ENCODE peak calls at places on chromosomes 6 and 20, in ten cellular contexts. One of them, this sample, is unnamed.

GRCh38 chr6:68593558-68593957 is 41.5 kb upstream of the ADGRB3 start:
- DNase-seq in HT1080: no peak
- DNase-seq in aorta: no peak
- DNase-seq in right cardiac atrium: no peak
- DNase-seq in caudate nucleus: no peak
- DNase-seq in NCI-H2171 treated with DMSO at 0.1 percent for 48 hours: no peak
- DNase-seq in activated gamma-delta T cell treated with Interleukin-2 at 50 U/mL for 16 hours: no peak
- DNase-seq in amniotic stem cell: no peak
- DNase-seq in upper lobe of right lung: no peak
- DNase-seq in CD8-positive, alpha-beta T cell: no peak
- DNase-seq in this sample: no peak

GRCh38 chr20:47691632-47692031 is 93.6 kb downstream of the SULF2 start:
- DNase-seq in HT1080: no peak
- DNase-seq in aorta: no peak
- DNase-seq in right cardiac atrium: no peak
- DNase-seq in caudate nucleus: no peak
- DNase-seq in NCI-H2171 treated with DMSO at 0.1 percent for 48 hours: peak; percentile 84
- DNase-seq in activated gamma-delta T cell treated with Interleukin-2 at 50 U/mL for 16 hours: no peak
- DNase-seq in amniotic stem cell: no peak
- DNase-seq in upper lobe of right lung: no peak
- DNase-seq in CD8-positive, alpha-beta T cell: no peak
- DNase-seq in this sample: no peak

GRCh38 chr6:152750694-152751093 is at the start of gene VIP:
- DNase-seq in HT1080: peak; percentile 39
- DNase-seq in aorta: no peak
- DNase-seq in right cardiac atrium: no peak
- DNase-seq in caudate nucleus: no peak
- DNase-seq in NCI-H2171 treated with DMSO at 0.1 percent for 48 hours: no peak
- DNase-seq in activated gamma-delta T cell treated with Interleukin-2 at 50 U/mL for 16 hours: no peak
- DNase-seq in amniotic stem cell: no peak
- DNase-seq in upper lobe of right lung: no peak
- DNase-seq in CD8-positive, alpha-beta T cell: no peak
- DNase-seq in this sample: no peak

GRCh38 chr6:20402181-20403079 is 751 bp downstream of the E2F3 start:
- DNase-seq in HT1080: peak; percentile 45
- DNase-seq in aorta: peak; percentile 60
- DNase-seq in right cardiac atrium: peak; percentile 51
- DNase-seq in caudate nucleus: peak; percentile 12
- DNase-seq in NCI-H2171 treated with DMSO at 0.1 percent for 48 hours: peak; percentile 68
- DNase-seq in activated gamma-delta T cell treated with Interleukin-2 at 50 U/mL for 16 hours: peak; percentile 26
- DNase-seq in amniotic stem cell: no peak
- DNase-seq in upper lobe of right lung: peak; percentile 80
- DNase-seq in CD8-positive, alpha-beta T cell: peak; percentile 29
- DNase-seq in this sample: peak; percentile 74

GRCh38 chr6:156698239-156699016 is 78.8 kb upstream of the ARID1B start:
- DNase-seq in HT1080: no peak
- DNase-seq in aorta: no peak
- DNase-seq in right cardiac atrium: no peak
- DNase-seq in caudate nucleus: no peak
- DNase-seq in NCI-H2171 treated with DMSO at 0.1 percent for 48 hours: no peak
- DNase-seq in activated gamma-delta T cell treated with Interleukin-2 at 50 U/mL for 16 hours: no peak
- DNase-seq in amniotic stem cell: no peak
- DNase-seq in upper lobe of right lung: no peak
- DNase-seq in CD8-positive, alpha-beta T cell: no peak
- DNase-seq in this sample: no peak

GRCh38 chr20:10761232-10761631 is 87.4 kb upstream of the JAG1 start:
- DNase-seq in HT1080: peak; percentile 96
- DNase-seq in aorta: no peak
- DNase-seq in right cardiac atrium: no peak
- DNase-seq in caudate nucleus: no peak
- DNase-seq in NCI-H2171 treated with DMSO at 0.1 percent for 48 hours: peak; percentile 66
- DNase-seq in activated gamma-delta T cell treated with Interleukin-2 at 50 U/mL for 16 hours: no peak
- DNase-seq in amniotic stem cell: peak; percentile 55
- DNase-seq in upper lobe of right lung: no peak
- DNase-seq in CD8-positive, alpha-beta T cell: no peak
- DNase-seq in this sample: no peak

GRCh38 chr20:5757949-5758348 is 7.7 kb downstream of the SHLD1 start:
- DNase-seq in HT1080: no peak
- DNase-seq in aorta: no peak
- DNase-seq in right cardiac atrium: no peak
- DNase-seq in caudate nucleus: no peak
- DNase-seq in NCI-H2171 treated with DMSO at 0.1 percent for 48 hours: no peak
- DNase-seq in activated gamma-delta T cell treated with Interleukin-2 at 50 U/mL for 16 hours: no peak
- DNase-seq in amniotic stem cell: no peak
- DNase-seq in upper lobe of right lung: no peak
- DNase-seq in CD8-positive, alpha-beta T cell: no peak
- DNase-seq in this sample: no peak

GRCh38 chr6:68108243-68108835 is 526.7 kb upstream of the ADGRB3 start:
- DNase-seq in HT1080: peak; percentile 68
- DNase-seq in aorta: no peak
- DNase-seq in right cardiac atrium: no peak
- DNase-seq in caudate nucleus: no peak
- DNase-seq in NCI-H2171 treated with DMSO at 0.1 percent for 48 hours: no peak
- DNase-seq in activated gamma-delta T cell treated with Interleukin-2 at 50 U/mL for 16 hours: no peak
- DNase-seq in amniotic stem cell: peak; percentile 10
- DNase-seq in upper lobe of right lung: no peak
- DNase-seq in CD8-positive, alpha-beta T cell: no peak
- DNase-seq in this sample: no peak

GRCh38 chr20:39070484-39071231 is 108.5 kb downstream of the DHX35 start:
- DNase-seq in HT1080: peak; percentile 68
- DNase-seq in aorta: no peak
- DNase-seq in right cardiac atrium: no peak
- DNase-seq in caudate nucleus: no peak
- DNase-seq in NCI-H2171 treated with DMSO at 0.1 percent for 48 hours: no peak
- DNase-seq in activated gamma-delta T cell treated with Interleukin-2 at 50 U/mL for 16 hours: no peak
- DNase-seq in amniotic stem cell: peak; percentile 14
- DNase-seq in upper lobe of right lung: no peak
- DNase-seq in CD8-positive, alpha-beta T cell: no peak
- DNase-seq in this sample: no peak

GRCh38 chr20:6044102-6044501 is 9.8 kb downstream of the LRRN4 start:
- DNase-seq in HT1080: peak; percentile 10
- DNase-seq in aorta: no peak
- DNase-seq in right cardiac atrium: no peak
- DNase-seq in caudate nucleus: no peak
- DNase-seq in NCI-H2171 treated with DMSO at 0.1 percent for 48 hours: no peak
- DNase-seq in activated gamma-delta T cell treated with Interleukin-2 at 50 U/mL for 16 hours: no peak
- DNase-seq in amniotic stem cell: no peak
- DNase-seq in upper lobe of right lung: no peak
- DNase-seq in CD8-positive, alpha-beta T cell: no peak
- DNase-seq in this sample: no peak

GRCh38 chr6:118709859-118710350 is 58.5 kb upstream of the CEP85L start:
- DNase-seq in HT1080: peak; percentile 97
- DNase-seq in aorta: no peak
- DNase-seq in right cardiac atrium: no peak
- DNase-seq in caudate nucleus: no peak
- DNase-seq in NCI-H2171 treated with DMSO at 0.1 percent for 48 hours: peak; percentile 63
- DNase-seq in activated gamma-delta T cell treated with Interleukin-2 at 50 U/mL for 16 hours: peak; percentile 69
- DNase-seq in amniotic stem cell: no peak
- DNase-seq in upper lobe of right lung: no peak
- DNase-seq in CD8-positive, alpha-beta T cell: peak; percentile 70
- DNase-seq in this sample: no peak

GRCh38 chr6:144467153-144467762 is 182.1 kb downstream of the UTRN start:
- DNase-seq in HT1080: no peak
- DNase-seq in aorta: no peak
- DNase-seq in right cardiac atrium: no peak
- DNase-seq in caudate nucleus: no peak
- DNase-seq in NCI-H2171 treated with DMSO at 0.1 percent for 48 hours: no peak
- DNase-seq in activated gamma-delta T cell treated with Interleukin-2 at 50 U/mL for 16 hours: no peak
- DNase-seq in amniotic stem cell: no peak
- DNase-seq in upper lobe of right lung: no peak
- DNase-seq in CD8-positive, alpha-beta T cell: no peak
- DNase-seq in this sample: no peak

GRCh38 chr20:62606551-62607201 is 35.6 kb upstream of the SLCO4A1 start:
- DNase-seq in HT1080: no peak
- DNase-seq in aorta: no peak
- DNase-seq in right cardiac atrium: peak; percentile 68
- DNase-seq in caudate nucleus: no peak
- DNase-seq in NCI-H2171 treated with DMSO at 0.1 percent for 48 hours: peak; percentile 93
- DNase-seq in activated gamma-delta T cell treated with Interleukin-2 at 50 U/mL for 16 hours: no peak
- DNase-seq in amniotic stem cell: no peak
- DNase-seq in upper lobe of right lung: no peak
- DNase-seq in CD8-positive, alpha-beta T cell: no peak
- DNase-seq in this sample: no peak

GRCh38 chr6:45986746-45987274 is 28.9 kb downstream of the CLIC5 start:
- DNase-seq in HT1080: no peak
- DNase-seq in aorta: no peak
- DNase-seq in right cardiac atrium: no peak
- DNase-seq in caudate nucleus: no peak
- DNase-seq in NCI-H2171 treated with DMSO at 0.1 percent for 48 hours: no peak
- DNase-seq in activated gamma-delta T cell treated with Interleukin-2 at 50 U/mL for 16 hours: no peak
- DNase-seq in amniotic stem cell: no peak
- DNase-seq in upper lobe of right lung: no peak
- DNase-seq in CD8-positive, alpha-beta T cell: no peak
- DNase-seq in this sample: no peak

GRCh38 chr6:143620461-143620860 is 57.3 kb upstream of the PHACTR2 start:
- DNase-seq in HT1080: no peak
- DNase-seq in aorta: no peak
- DNase-seq in right cardiac atrium: no peak
- DNase-seq in caudate nucleus: no peak
- DNase-seq in NCI-H2171 treated with DMSO at 0.1 percent for 48 hours: no peak
- DNase-seq in activated gamma-delta T cell treated with Interleukin-2 at 50 U/mL for 16 hours: no peak
- DNase-seq in amniotic stem cell: no peak
- DNase-seq in upper lobe of right lung: no peak
- DNase-seq in CD8-positive, alpha-beta T cell: no peak
- DNase-seq in this sample: no peak

GRCh38 chr6:64437996-64438395 is 802.4 kb downstream of the PHF3 start:
- DNase-seq in HT1080: no peak
- DNase-seq in aorta: no peak
- DNase-seq in right cardiac atrium: no peak
- DNase-seq in caudate nucleus: no peak
- DNase-seq in NCI-H2171 treated with DMSO at 0.1 percent for 48 hours: no peak
- DNase-seq in activated gamma-delta T cell treated with Interleukin-2 at 50 U/mL for 16 hours: no peak
- DNase-seq in amniotic stem cell: no peak
- DNase-seq in upper lobe of right lung: no peak
- DNase-seq in CD8-positive, alpha-beta T cell: no peak
- DNase-seq in this sample: no peak

GRCh38 chr6:110653381-110653780 is 161.9 kb downstream of the CDK19 start:
- DNase-seq in HT1080: no peak
- DNase-seq in aorta: no peak
- DNase-seq in right cardiac atrium: no peak
- DNase-seq in caudate nucleus: no peak
- DNase-seq in NCI-H2171 treated with DMSO at 0.1 percent for 48 hours: peak; percentile 69
- DNase-seq in activated gamma-delta T cell treated with Interleukin-2 at 50 U/mL for 16 hours: no peak
- DNase-seq in amniotic stem cell: no peak
- DNase-seq in upper lobe of right lung: no peak
- DNase-seq in CD8-positive, alpha-beta T cell: no peak
- DNase-seq in this sample: no peak

GRCh38 chr20:36542019-36542488 is 735 bp downstream of the MYL9 start:
- DNase-seq in HT1080: peak; percentile 41
- DNase-seq in aorta: peak; percentile 75
- DNase-seq in right cardiac atrium: peak; percentile 60
- DNase-seq in caudate nucleus: no peak
- DNase-seq in NCI-H2171 treated with DMSO at 0.1 percent for 48 hours: no peak
- DNase-seq in activated gamma-delta T cell treated with Interleukin-2 at 50 U/mL for 16 hours: no peak
- DNase-seq in amniotic stem cell: peak; percentile 35
- DNase-seq in upper lobe of right lung: no peak
- DNase-seq in CD8-positive, alpha-beta T cell: no peak
- DNase-seq in this sample: peak; percentile 73

GRCh38 chr20:17642404-17643269 is 39.4 kb downstream of the RRBP1 start:
- DNase-seq in HT1080: no peak
- DNase-seq in aorta: peak; percentile 38
- DNase-seq in right cardiac atrium: peak; percentile 21
- DNase-seq in caudate nucleus: no peak
- DNase-seq in NCI-H2171 treated with DMSO at 0.1 percent for 48 hours: no peak
- DNase-seq in activated gamma-delta T cell treated with Interleukin-2 at 50 U/mL for 16 hours: no peak
- DNase-seq in amniotic stem cell: no peak
- DNase-seq in upper lobe of right lung: no peak
- DNase-seq in CD8-positive, alpha-beta T cell: no peak
- DNase-seq in this sample: no peak

GRCh38 chr20:50399917-50400704 is 110.1 kb upstream of the PTPN1 start:
- DNase-seq in HT1080: no peak
- DNase-seq in aorta: no peak
- DNase-seq in right cardiac atrium: no peak
- DNase-seq in caudate nucleus: no peak
- DNase-seq in NCI-H2171 treated with DMSO at 0.1 percent for 48 hours: no peak
- DNase-seq in activated gamma-delta T cell treated with Interleukin-2 at 50 U/mL for 16 hours: no peak
- DNase-seq in amniotic stem cell: no peak
- DNase-seq in upper lobe of right lung: no peak
- DNase-seq in CD8-positive, alpha-beta T cell: no peak
- DNase-seq in this sample: no peak

GRCh38 chr20:5041433-5041832 is 40.1 kb upstream of the SLC23A2 start:
- DNase-seq in HT1080: no peak
- DNase-seq in aorta: no peak
- DNase-seq in right cardiac atrium: no peak
- DNase-seq in caudate nucleus: no peak
- DNase-seq in NCI-H2171 treated with DMSO at 0.1 percent for 48 hours: no peak
- DNase-seq in activated gamma-delta T cell treated with Interleukin-2 at 50 U/mL for 16 hours: no peak
- DNase-seq in amniotic stem cell: no peak
- DNase-seq in upper lobe of right lung: no peak
- DNase-seq in CD8-positive, alpha-beta T cell: no peak
- DNase-seq in this sample: no peak

GRCh38 chr6:7811441-7811840 is 85.5 kb downstream of the BMP6 start:
- DNase-seq in HT1080: no peak
- DNase-seq in aorta: no peak
- DNase-seq in right cardiac atrium: no peak
- DNase-seq in caudate nucleus: no peak
- DNase-seq in NCI-H2171 treated with DMSO at 0.1 percent for 48 hours: no peak
- DNase-seq in activated gamma-delta T cell treated with Interleukin-2 at 50 U/mL for 16 hours: no peak
- DNase-seq in amniotic stem cell: no peak
- DNase-seq in upper lobe of right lung: no peak
- DNase-seq in CD8-positive, alpha-beta T cell: no peak
- DNase-seq in this sample: no peak

GRCh38 chr6:41505084-41506049 is 40.8 kb upstream of the FOXP4 start:
- DNase-seq in HT1080: no peak
- DNase-seq in aorta: peak; percentile 93
- DNase-seq in right cardiac atrium: peak; percentile 89
- DNase-seq in caudate nucleus: no peak
- DNase-seq in NCI-H2171 treated with DMSO at 0.1 percent for 48 hours: peak; percentile 54
- DNase-seq in activated gamma-delta T cell treated with Interleukin-2 at 50 U/mL for 16 hours: no peak
- DNase-seq in amniotic stem cell: no peak
- DNase-seq in upper lobe of right lung: peak; percentile 82
- DNase-seq in CD8-positive, alpha-beta T cell: no peak
- DNase-seq in this sample: peak; percentile 96

GRCh38 chr6:32980488-32981038 is 12.2 kb downstream of the BRD2 start:
- DNase-seq in HT1080: no peak
- DNase-seq in aorta: no peak
- DNase-seq in right cardiac atrium: no peak
- DNase-seq in caudate nucleus: no peak
- DNase-seq in NCI-H2171 treated with DMSO at 0.1 percent for 48 hours: no peak
- DNase-seq in activated gamma-delta T cell treated with Interleukin-2 at 50 U/mL for 16 hours: no peak
- DNase-seq in amniotic stem cell: no peak
- DNase-seq in upper lobe of right lung: no peak
- DNase-seq in CD8-positive, alpha-beta T cell: no peak
- DNase-seq in this sample: no peak

GRCh38 chr20:34570859-34571306 is 12.4 kb downstream of the MAP1LC3A start:
- DNase-seq in HT1080: peak; percentile 71
- DNase-seq in aorta: no peak
- DNase-seq in right cardiac atrium: no peak
- DNase-seq in caudate nucleus: no peak
- DNase-seq in NCI-H2171 treated with DMSO at 0.1 percent for 48 hours: no peak
- DNase-seq in activated gamma-delta T cell treated with Interleukin-2 at 50 U/mL for 16 hours: no peak
- DNase-seq in amniotic stem cell: peak; percentile 25
- DNase-seq in upper lobe of right lung: no peak
- DNase-seq in CD8-positive, alpha-beta T cell: no peak
- DNase-seq in this sample: peak; percentile 7

GRCh38 chr20:21352703-21353102 is 44.6 kb downstream of the NKX2-4 start:
- DNase-seq in HT1080: peak; percentile 12
- DNase-seq in aorta: no peak
- DNase-seq in right cardiac atrium: no peak
- DNase-seq in caudate nucleus: no peak
- DNase-seq in NCI-H2171 treated with DMSO at 0.1 percent for 48 hours: peak; percentile 7
- DNase-seq in activated gamma-delta T cell treated with Interleukin-2 at 50 U/mL for 16 hours: no peak
- DNase-seq in amniotic stem cell: no peak
- DNase-seq in upper lobe of right lung: no peak
- DNase-seq in CD8-positive, alpha-beta T cell: no peak
- DNase-seq in this sample: no peak

GRCh38 chr6:168699631-168700315 is 258.8 kb downstream of the SMOC2 start:
- DNase-seq in HT1080: no peak
- DNase-seq in aorta: peak; percentile 63
- DNase-seq in right cardiac atrium: no peak
- DNase-seq in caudate nucleus: peak; percentile 64
- DNase-seq in NCI-H2171 treated with DMSO at 0.1 percent for 48 hours: no peak
- DNase-seq in activated gamma-delta T cell treated with Interleukin-2 at 50 U/mL for 16 hours: no peak
- DNase-seq in amniotic stem cell: no peak
- DNase-seq in upper lobe of right lung: peak; percentile 49
- DNase-seq in CD8-positive, alpha-beta T cell: no peak
- DNase-seq in this sample: no peak

GRCh38 chr6:97925504-97925903 is 642.5 kb upstream of the MMS22L start:
- DNase-seq in HT1080: no peak
- DNase-seq in aorta: no peak
- DNase-seq in right cardiac atrium: no peak
- DNase-seq in caudate nucleus: no peak
- DNase-seq in NCI-H2171 treated with DMSO at 0.1 percent for 48 hours: no peak
- DNase-seq in activated gamma-delta T cell treated with Interleukin-2 at 50 U/mL for 16 hours: no peak
- DNase-seq in amniotic stem cell: no peak
- DNase-seq in upper lobe of right lung: no peak
- DNase-seq in CD8-positive, alpha-beta T cell: no peak
- DNase-seq in this sample: no peak